ENCODE peak calls at places on chromosomes 6 and 20, in seven cellular contexts. T is substantia nigra, R is progenitor cell of endocrine pancreas, J is stomach, Z is NCI-H1436, N is heart right ventricle, E is T-helper 17 cell. B is an unnamed sample.

GRCh38 chr6:108914235-108915022 is 66.2 kb downstream of the ARMC2 start:
- DNase-seq in T (no peak), R (no peak), J (no peak), Z (peak), N (no peak), E (peak), B (peak)

GRCh38 chr6:43728586-43728985 is 41.0 kb upstream of the MRPS18A start:
- DNase-seq in T (no peak), R (no peak), J (no peak), Z (no peak), N (no peak), E (no peak), B (peak)

GRCh38 chr6:32332433-32332832 is 39.3 kb downstream of the TSBP1 start:
- DNase-seq in T (no peak), R (no peak), J (no peak), Z (no peak), N (no peak), E (no peak), B (no peak)

GRCh38 chr6:15329154-15329781 is 83.4 kb downstream of the JARID2 start:
- DNase-seq in T (no peak), R (no peak), J (no peak), Z (no peak), N (no peak), E (no peak), B (peak)

GRCh38 chr20:1926237-1926636 is 31.0 kb downstream of the SIRPA start:
- DNase-seq in T (no peak), R (no peak), J (no peak), Z (no peak), N (no peak), E (no peak), B (no peak)

GRCh38 chr6:32151885-32152311 is at the start of gene PRRT1:
- DNase-seq in T (no peak), R (no peak), J (no peak), Z (no peak), N (no peak), E (no peak), B (no peak)

GRCh38 chr6:28841290-28841689 is 82.5 kb downstream of the TRIM27 start:
- DNase-seq in T (no peak), R (no peak), J (no peak), Z (peak), N (no peak), E (no peak), B (peak)

GRCh38 chr6:170306324-170307079 is at the start of gene FAM120B:
- DNase-seq in T (peak), R (peak), J (peak), Z (peak), N (peak), E (peak), B (peak)